ENCODE peak calls at places on chromosome 18, in seven cellular contexts. T is PC-9, U is tibial artery, B is fibroblast of lung, Y is lung, R is thyroid gland, M is Panc1. I is an unnamed sample.

GRCh38 chr18:61639886-61640285 is 252.9 kb downstream of the RNF152 start:
- DNase-seq in T (no peak), U (no peak), B (peak), Y (no peak), R (no peak), M (no peak), I (no peak)

GRCh38 chr18:49668583-49669290 is 106.9 kb downstream of the LIPG start:
- DNase-seq in T (no peak), U (no peak), B (peak), Y (no peak), R (peak), M (no peak), I (peak)

GRCh38 chr18:50091495-50092249 is 103.3 kb downstream of the MYO5B start:
- DNase-seq in T (no peak), U (no peak), B (no peak), Y (no peak), R (no peak), M (no peak), I (no peak)

GRCh38 chr18:64073956-64074355 is 74.9 kb downstream of the LINC00305 start:
- DNase-seq in T (no peak), U (no peak), B (no peak), Y (no peak), R (no peak), M (no peak), I (no peak)

GRCh38 chr18:79199691-79200374 is 130.6 kb downstream of the ATP9B start:
- DNase-seq in T (no peak), U (no peak), B (no peak), Y (no peak), R (no peak), M (no peak), I (no peak)

GRCh38 chr18:55489034-55489741 is 98.8 kb downstream of the TCF4 start:
- DNase-seq in T (no peak), U (no peak), B (no peak), Y (no peak), R (no peak), M (no peak), I (no peak)

GRCh38 chr18:1002653-1003178 is 98.0 kb downstream of the ADCYAP1 start:
- DNase-seq in T (peak), U (no peak), B (peak), Y (no peak), R (no peak), M (no peak), I (no peak)

GRCh38 chr18:70321616-70322015 is 32.8 kb downstream of the SOCS6 start:
- DNase-seq in T (peak), U (no peak), B (no peak), Y (no peak), R (no peak), M (no peak), I (no peak)

GRCh38 chr18:7576685-7577084 is 9.6 kb downstream of the PTPRM start:
- DNase-seq in T (peak), U (no peak), B (peak), Y (no peak), R (no peak), M (no peak), I (no peak)

GRCh38 chr18:251572-251971 is 16.3 kb downstream of the THOC1 start:
- DNase-seq in T (no peak), U (no peak), B (no peak), Y (no peak), R (no peak), M (no peak), I (no peak)

GRCh38 chr18:69758458-69758857 is 189.2 kb downstream of the CD226 start:
- DNase-seq in T (no peak), U (no peak), B (peak), Y (no peak), R (no peak), M (no peak), I (no peak)

GRCh38 chr18:7844418-7844817 is 277.3 kb downstream of the PTPRM start:
- DNase-seq in T (no peak), U (no peak), B (no peak), Y (no peak), R (no peak), M (no peak), I (no peak)

GRCh38 chr18:77068321-77068841 is 64.2 kb downstream of the MBP start:
- DNase-seq in T (peak), U (no peak), B (peak), Y (no peak), R (no peak), M (no peak), I (peak)

GRCh38 chr18:62368100-62368499 is 43.0 kb downstream of the TNFRSF11A start:
- DNase-seq in T (no peak), U (no peak), B (no peak), Y (no peak), R (no peak), M (no peak), I (no peak)

GRCh38 chr18:76361219-76361618 is 133.8 kb downstream of the ZNF516 start:
- DNase-seq in T (no peak), U (no peak), B (no peak), Y (no peak), R (no peak), M (no peak), I (no peak)

GRCh38 chr18:49628993-49629795 is 67.3 kb downstream of the LIPG start:
- DNase-seq in T (no peak), U (no peak), B (peak), Y (peak), R (peak), M (no peak), I (no peak)

GRCh38 chr18:78982186-78982585 is 2.6 kb downstream of the SALL3 start:
- DNase-seq in T (no peak), U (no peak), B (no peak), Y (no peak), R (no peak), M (no peak), I (no peak)

GRCh38 chr18:33583901-33584300 is 5.9 kb downstream of the ASXL3 start:
- DNase-seq in T (no peak), U (no peak), B (no peak), Y (no peak), R (no peak), M (no peak), I (no peak)

GRCh38 chr18:11521853-11522252 is 87.5 kb upstream of the SLC35G4 start:
- DNase-seq in T (no peak), U (no peak), B (no peak), Y (no peak), R (no peak), M (no peak), I (no peak)

GRCh38 chr18:79965119-79965902 is 868 bp downstream of the HSBP1L1 start:
- DNase-seq in T (peak), U (no peak), B (peak), Y (peak), R (peak), M (peak), I (peak)

GRCh38 chr18:49189772-49190171 is 239.0 kb upstream of the SMAD7 start:
- DNase-seq in T (no peak), U (no peak), B (no peak), Y (no peak), R (no peak), M (no peak), I (no peak)

GRCh38 chr18:63970803-63971191 is 916 bp downstream of the SERPINB8 start:
- DNase-seq in T (peak), U (peak), B (peak), Y (peak), R (peak), M (no peak), I (peak)

GRCh38 chr18:51107082-51107481 is 77.1 kb downstream of the SMAD4 start:
- DNase-seq in T (no peak), U (no peak), B (no peak), Y (no peak), R (no peak), M (no peak), I (no peak)

GRCh38 chr18:64253222-64253621 is 104.3 kb upstream of the LINC00305 start:
- DNase-seq in T (no peak), U (no peak), B (no peak), Y (no peak), R (no peak), M (no peak), I (no peak)

GRCh38 chr18:76429262-76430126 is 65.5 kb downstream of the ZNF516 start:
- DNase-seq in T (no peak), U (no peak), B (no peak), Y (no peak), R (peak), M (no peak), I (no peak)

GRCh38 chr18:59109375-59109774 is 30.3 kb upstream of the SEC11C start:
- DNase-seq in T (no peak), U (no peak), B (no peak), Y (no peak), R (no peak), M (no peak), I (no peak)

GRCh38 chr18:59114160-59114559 is 25.5 kb upstream of the SEC11C start:
- DNase-seq in T (peak), U (no peak), B (no peak), Y (no peak), R (no peak), M (no peak), I (no peak)
- H3K27ac ChIP-seq in T (no peak), U (no peak), B (no peak), Y (no peak), R (no peak), M (no peak), I (no peak)

DNA sequence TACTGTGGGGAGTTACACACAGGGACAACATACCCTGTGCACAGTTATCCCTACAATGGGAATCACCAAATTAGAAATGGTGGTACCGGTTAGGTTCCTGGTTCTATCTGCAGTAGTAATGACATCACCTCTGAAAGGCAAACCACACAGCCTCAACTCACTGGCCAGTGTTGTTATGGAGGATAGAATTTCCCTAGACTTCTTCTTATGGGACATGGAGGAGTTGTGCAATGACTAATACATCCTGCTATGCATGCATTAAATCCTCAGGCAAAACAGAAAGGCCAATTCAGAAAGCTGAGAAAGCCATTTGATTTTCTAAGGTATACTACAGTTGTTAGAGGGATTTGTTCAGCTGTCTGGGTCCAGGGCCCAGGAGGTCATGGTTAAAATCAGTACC is 439.3 kb downstream of the TMX3 start:
- DNase-seq in T (no peak), U (no peak), B (peak), Y (no peak), R (no peak), M (no peak), I (no peak)
- H3K27ac ChIP-seq in T (no peak), U (no peak), B (no peak), Y (no peak), R (no peak), M (no peak), I (no peak)

GRCh38 chr18:44723973-44724778 is 43.5 kb downstream of the SETBP1 start:
- DNase-seq in T (no peak), U (peak), B (no peak), Y (no peak), R (no peak), M (no peak), I (no peak)

GRCh38 chr18:44729631-44730101 is 49.0 kb downstream of the SETBP1 start:
- DNase-seq in T (peak), U (no peak), B (peak), Y (no peak), R (no peak), M (no peak), I (no peak)

GRCh38 chr18:44723366-44723765 is 42.7 kb downstream of the SETBP1 start:
- DNase-seq in T (no peak), U (no peak), B (no peak), Y (no peak), R (no peak), M (no peak), I (no peak)

GRCh38 chr18:44725300-44726096 is 44.8 kb downstream of the SETBP1 start:
- DNase-seq in T (peak), U (peak), B (peak), Y (no peak), R (no peak), M (no peak), I (peak)

GRCh38 chr18:44727291-44727690 is 46.6 kb downstream of the SETBP1 start:
- DNase-seq in T (no peak), U (no peak), B (no peak), Y (no peak), R (no peak), M (no peak), I (no peak)
- H3K27ac ChIP-seq in T (no peak), U (no peak), B (no peak), Y (no peak), R (no peak), M (no peak), I (peak)

GRCh38 chr18:75248426-75249191 is 38.0 kb downstream of the TSHZ1 start:
- DNase-seq in T (no peak), U (no peak), B (no peak), Y (no peak), R (no peak), M (no peak), I (no peak)
- H3K27ac ChIP-seq in T (no peak), U (peak), B (peak), Y (peak), R (peak), M (peak), I (peak)

GRCh38 chr18:3177902-3178687 is 41.7 kb downstream of the MYOM1 start:
- DNase-seq in T (no peak), U (peak), B (peak), Y (peak), R (no peak), M (no peak), I (peak)

GRCh38 chr18:3179430-3180089 is 40.2 kb downstream of the MYOM1 start:
- DNase-seq in T (no peak), U (no peak), B (no peak), Y (no peak), R (no peak), M (no peak), I (no peak)

GRCh38 chr18:3183103-3183717 is 36.6 kb downstream of the MYOM1 start:
- DNase-seq in T (no peak), U (no peak), B (no peak), Y (no peak), R (peak), M (no peak), I (no peak)

GRCh38 chr18:3184275-3184963 is 35.3 kb downstream of the MYOM1 start:
- DNase-seq in T (no peak), U (no peak), B (no peak), Y (no peak), R (no peak), M (no peak), I (no peak)

DNA sequence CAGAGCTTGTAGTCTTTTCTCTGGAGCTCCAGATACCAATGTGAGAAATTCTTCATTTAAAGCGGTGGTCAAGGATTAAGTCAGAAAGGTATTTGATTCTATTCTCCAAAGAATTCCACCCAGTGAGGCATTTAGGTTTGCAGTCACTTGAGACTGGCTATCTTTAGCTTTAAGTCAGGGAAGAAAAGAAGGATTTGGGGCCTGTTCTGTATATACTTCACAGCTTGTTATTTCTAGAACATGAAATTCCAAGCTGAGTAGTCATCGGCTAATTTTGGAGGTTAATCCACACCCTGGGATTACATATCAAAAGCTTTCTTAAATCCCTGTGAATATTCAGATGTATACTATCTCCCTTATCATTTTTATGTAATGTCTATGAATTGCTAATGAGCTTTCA is 39.4 kb downstream of the MYOM1 start:
- DNase-seq in T (no peak), U (no peak), B (peak), Y (no peak), R (no peak), M (no peak), I (no peak)
- H3K27ac ChIP-seq in T (no peak), U (peak), B (no peak), Y (peak), R (no peak), M (no peak), I (no peak)

GRCh38 chr18:31736630-31737029 is 24.1 kb downstream of the SLC25A52 start:
- DNase-seq in T (no peak), U (no peak), B (no peak), Y (no peak), R (no peak), M (no peak), I (no peak)

DNA sequence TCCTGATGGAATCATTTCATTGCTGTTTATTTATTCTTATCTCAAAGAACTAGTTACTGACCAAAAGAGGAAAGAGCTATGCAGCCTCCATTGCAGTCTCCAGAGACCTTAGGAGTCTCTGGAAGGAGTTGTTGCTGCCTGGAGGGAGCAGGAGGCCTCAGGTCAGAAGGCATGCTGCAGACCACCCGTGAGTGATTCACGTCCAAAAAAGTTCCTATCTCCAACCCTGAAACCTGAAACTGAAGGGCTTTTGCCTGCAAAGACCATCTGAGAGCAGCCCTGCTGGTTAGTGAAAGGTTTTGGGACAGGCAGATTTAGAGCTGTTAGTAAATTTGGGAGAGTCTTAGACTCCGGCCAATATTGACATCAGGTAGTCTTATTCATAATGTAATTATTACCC is 29.1 kb downstream of the SLC25A52 start:
- DNase-seq in T (no peak), U (no peak), B (no peak), Y (no peak), R (no peak), M (no peak), I (no peak)
- H3K27ac ChIP-seq in T (no peak), U (no peak), B (no peak), Y (no peak), R (no peak), M (no peak), I (no peak)

GRCh38 chr18:35389095-35389618 is 12.0 kb upstream of the ZNF396 start:
- DNase-seq in T (no peak), U (no peak), B (peak), Y (no peak), R (peak), M (no peak), I (no peak)
- H3K27ac ChIP-seq in T (no peak), U (no peak), B (peak), Y (no peak), R (peak), M (no peak), I (peak)